ENCODE peak calls at places on chromosomes 16 and 17, in four cellular contexts. L, R, F and C are unnamed samples.

GRCh38 chr17:29802256-29802655 is 127.8 kb downstream of the SSH2 start:
- DNase-seq in L (no peak), R (peak), F (no peak), C (no peak)

GRCh38 chr16:1474047-1474446 is 781 bp downstream of the CLCN7 start:
- DNase-seq in L (no peak), R (peak), F (no peak), C (peak)

GRCh38 chr17:21318439-21318838 is 33.9 kb downstream of the MAP2K3 start:
- DNase-seq in L (peak), R (no peak), F (peak), C (no peak)

GRCh38 chr16:49575352-49576172 is 202.0 kb downstream of the C16orf78 start:
- DNase-seq in L (peak), R (no peak), F (peak), C (no peak)

GRCh38 chr16:23901178-23902131 is 65.7 kb downstream of the PRKCB start:
- DNase-seq in L (no peak), R (no peak), F (no peak), C (no peak)

GRCh38 chr16:24117680-24118079 is 138.5 kb upstream of the CACNG3 start:
- DNase-seq in L (no peak), R (no peak), F (no peak), C (no peak)

GRCh38 chr17:83203472-83204221 is 124.2 kb downstream of the METRNL start:
- DNase-seq in L (no peak), R (peak), F (no peak), C (no peak)

GRCh38 chr16:76444823-76445222 is 167.6 kb downstream of the CNTNAP4 start:
- DNase-seq in L (no peak), R (no peak), F (no peak), C (no peak)

GRCh38 chr17:76273923-76274558 is 8.9 kb downstream of the UBALD2 start:
- DNase-seq in L (no peak), R (no peak), F (no peak), C (no peak)

GRCh38 chr17:30519707-30520106 is 42.5 kb downstream of the GOSR1 start:
- DNase-seq in L (no peak), R (peak), F (no peak), C (no peak)

GRCh38 chr16:13977177-13977576 is 57.2 kb downstream of the ERCC4 start:
- DNase-seq in L (no peak), R (no peak), F (no peak), C (no peak)
- H3K4me2 ChIP-seq in L (no peak), R (no peak), F (no peak), C (no peak)

DNA sequence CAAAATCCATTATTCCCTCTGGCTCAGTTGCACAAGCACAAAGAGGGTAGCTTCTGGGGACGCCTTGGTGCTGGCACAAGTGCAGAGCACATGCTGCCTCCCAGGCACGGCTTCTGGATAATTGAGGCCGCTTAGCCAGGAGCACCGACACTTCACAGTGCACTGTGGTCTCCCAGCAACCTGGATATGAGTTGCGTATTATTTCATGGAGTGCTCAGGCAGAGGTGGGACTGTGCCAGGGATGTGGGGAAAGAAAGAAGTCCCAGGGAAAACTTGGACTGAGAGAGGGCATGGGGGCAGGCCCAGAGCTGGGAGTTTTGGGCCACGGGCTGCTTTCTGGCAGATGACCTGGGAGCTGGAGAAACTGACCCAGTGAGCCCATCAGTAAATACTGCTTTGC is 37.5 kb downstream of the MPRIP start:
- DNase-seq in L (no peak), R (no peak), F (no peak), C (no peak)
- H3K4me2 ChIP-seq in L (no peak), R (no peak), F (no peak), C (no peak)

GRCh38 chr17:64608571-64608981 is 53.5 kb downstream of the SMURF2 start:
- DNase-seq in L (no peak), R (peak), F (no peak), C (no peak)
- H3K4me2 ChIP-seq in L (no peak), R (peak), F (no peak), C (no peak)

GRCh38 chr17:81030726-81031570 is 4.0 kb upstream of the BAIAP2 start:
- DNase-seq in L (no peak), R (no peak), F (no peak), C (no peak)

GRCh38 chr17:81033535-81034167 is 1.3 kb upstream of the BAIAP2 start:
- DNase-seq in L (no peak), R (no peak), F (no peak), C (no peak)

GRCh38 chr17:81034168-81034777 is 678 bp upstream of the BAIAP2 start:
- DNase-seq in L (no peak), R (no peak), F (peak), C (no peak)

GRCh38 chr17:81031571-81032550 is 3.1 kb upstream of the BAIAP2 start:
- DNase-seq in L (no peak), R (no peak), F (no peak), C (no peak)

GRCh38 chr17:81032641-81033422 is 2.1 kb upstream of the BAIAP2 start:
- DNase-seq in L (no peak), R (no peak), F (no peak), C (no peak)
- H3K4me2 ChIP-seq in L (no peak), R (no peak), F (peak), C (no peak)

GRCh38 chr16:83781-84615 is 6.0 kb downstream of the MPG start:
- DNase-seq in L (no peak), R (peak), F (no peak), C (peak)
- H3K4me2 ChIP-seq in L (no peak), R (peak), F (no peak), C (no peak)

DNA sequence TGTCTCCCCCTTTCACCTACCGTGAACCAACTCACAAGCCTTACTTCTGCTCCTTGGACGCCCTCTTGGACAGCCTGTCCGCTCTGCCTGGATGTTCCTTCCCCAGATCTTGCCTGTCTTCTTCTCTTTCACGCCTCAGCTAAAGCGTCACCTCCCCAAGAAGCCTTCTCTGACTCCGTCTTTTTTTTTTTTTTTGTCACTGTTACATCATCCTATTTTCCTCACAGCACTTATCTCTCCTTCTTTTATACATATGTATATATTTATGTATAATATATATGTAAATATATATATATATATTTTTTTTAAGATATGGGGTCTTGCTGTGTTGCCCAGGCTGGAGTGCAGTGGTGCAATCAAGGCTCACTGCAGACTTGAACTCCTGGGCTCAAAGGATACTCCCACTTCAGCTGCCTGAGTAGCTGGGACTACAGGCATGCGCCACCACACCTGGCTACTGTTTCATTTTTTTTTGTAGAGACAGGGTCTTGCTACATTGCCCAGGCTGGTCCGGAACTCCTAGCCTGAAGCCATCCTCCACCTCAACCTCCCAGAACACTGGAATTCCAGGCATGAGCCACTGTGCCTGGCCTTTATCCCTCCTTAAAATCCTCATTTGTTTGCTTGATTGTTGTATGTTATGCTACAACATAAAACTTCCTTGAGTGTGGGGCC is 16.5 kb upstream of the AKTIP start:
- DNase-seq in L (no peak), R (no peak), F (no peak), C (peak)
- H3K4me2 ChIP-seq in L (no peak), R (no peak), F (no peak), C (no peak)

GRCh38 chr16:86919073-86919472 is 340.7 kb downstream of the FOXL1 start:
- DNase-seq in L (no peak), R (no peak), F (no peak), C (no peak)
- H3K4me2 ChIP-seq in L (no peak), R (no peak), F (no peak), C (no peak)

GRCh38 chr17:15894913-15895658 is 49.8 kb upstream of the ADORA2B start:
- DNase-seq in L (no peak), R (no peak), F (no peak), C (no peak)
- H3K4me2 ChIP-seq in L (no peak), R (no peak), F (no peak), C (no peak)

GRCh38 chr17:17757391-17757791 is 76.1 kb downstream of the RAI1 start:
- DNase-seq in L (peak), R (no peak), F (no peak), C (no peak)

GRCh38 chr17:17759164-17759563 is 77.6 kb downstream of the SREBF1 start:
- DNase-seq in L (no peak), R (no peak), F (no peak), C (no peak)

GRCh38 chr17:17758443-17758842 is 77.2 kb downstream of the RAI1 start:
- DNase-seq in L (no peak), R (no peak), F (no peak), C (no peak)

GRCh38 chr17:17755715-17756114 is 74.5 kb downstream of the RAI1 start:
- DNase-seq in L (no peak), R (no peak), F (no peak), C (no peak)

DNA sequence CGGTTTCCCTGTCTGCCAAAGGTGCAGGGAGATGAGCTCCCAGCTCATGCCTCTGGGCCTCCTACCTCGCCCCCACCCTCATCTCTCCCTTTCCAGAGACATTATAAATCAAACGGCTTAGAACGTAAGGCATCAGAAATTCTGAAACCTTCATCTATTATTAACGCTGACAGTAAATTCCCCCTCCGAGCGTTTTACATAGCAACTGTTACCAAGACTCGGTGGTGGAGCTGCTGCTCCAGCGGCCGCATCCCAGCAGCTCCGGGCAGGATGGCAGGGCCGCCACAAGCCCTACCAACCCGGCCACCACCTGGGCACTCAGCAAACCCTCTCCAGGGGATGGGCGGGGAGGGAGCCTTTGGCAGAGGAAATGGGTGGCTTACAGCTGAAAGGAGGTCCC is 76.7 kb downstream of the RAI1 start:
- DNase-seq in L (no peak), R (no peak), F (no peak), C (no peak)
- H3K4me2 ChIP-seq in L (peak), R (no peak), F (no peak), C (no peak)

DNA sequence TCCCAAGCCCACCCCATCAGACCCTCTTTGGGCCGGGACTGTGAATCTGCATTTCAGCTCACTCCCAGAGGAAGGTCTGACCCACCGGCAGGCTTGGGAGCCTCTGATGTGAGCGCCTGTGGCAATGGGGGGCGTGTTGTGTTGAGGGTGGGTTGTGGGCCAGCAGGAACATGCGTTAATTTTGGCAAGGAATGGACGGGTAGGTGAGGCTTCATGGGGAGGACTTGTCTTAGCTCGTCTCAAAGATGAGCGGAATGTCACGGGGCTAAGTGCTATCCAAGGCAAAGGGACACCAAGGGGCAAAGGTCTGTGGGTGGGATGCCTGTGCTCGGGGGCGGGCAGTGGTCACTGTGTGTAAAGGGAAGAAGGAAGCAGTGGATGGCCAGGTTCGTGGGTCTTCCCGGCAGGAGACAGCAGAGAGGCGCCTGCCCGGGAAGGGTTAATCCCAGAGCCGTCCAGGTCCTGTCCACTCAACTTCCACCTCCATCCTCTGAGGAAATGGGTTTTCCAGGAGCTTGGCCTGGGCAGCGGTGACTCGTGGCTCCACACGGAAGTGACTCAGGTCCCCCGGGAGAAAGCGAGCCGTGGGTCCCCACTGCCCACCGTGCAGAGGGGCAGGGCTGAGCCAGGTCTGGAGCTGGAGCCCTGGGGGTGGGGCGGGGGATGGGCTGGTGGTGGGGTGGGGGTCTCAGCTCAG is 17.4 kb downstream of the ADGRG1 start:
- DNase-seq in L (no peak), R (peak), F (no peak), C (peak)
- H3K4me2 ChIP-seq in L (no peak), R (no peak), F (no peak), C (no peak)